ENCODE peak calls at places on chromosomes 11 and 22, in four cellular contexts. M, B, C and P are unnamed samples.

GRCh38 chr11:128632151-128632791 is 44.9 kb upstream of the ETS1 start:
- DNase-seq in M (peak), B (no peak), C (peak), P (no peak)

GRCh38 chr11:4695442-4695841 is 2.2 kb downstream of the OR51E2 start:
- DNase-seq in M (no peak), B (no peak), C (no peak), P (no peak)

GRCh38 chr11:112352907-112353306 is 92.2 kb upstream of the PLET1 start:
- DNase-seq in M (no peak), B (no peak), C (no peak), P (no peak)

GRCh38 chr22:17896552-17896951 is 122.3 kb upstream of the BID start:
- DNase-seq in M (peak), B (no peak), C (no peak), P (no peak)

GRCh38 chr11:91981995-91982394 is 242.6 kb upstream of the FAT3 start:
- DNase-seq in M (no peak), B (no peak), C (no peak), P (no peak)

GRCh38 chr11:117345039-117345438 is 17.4 kb downstream of the CEP164 start:
- DNase-seq in M (no peak), B (no peak), C (no peak), P (no peak)

GRCh38 chr11:19869946-19870589 is 157.4 kb downstream of the NAV2 start:
- DNase-seq in M (no peak), B (no peak), C (no peak), P (no peak)

GRCh38 chr11:92870241-92870826 is 99.1 kb upstream of the MTNR1B start:
- DNase-seq in M (no peak), B (no peak), C (no peak), P (no peak)

GRCh38 chr22:49994361-49995058 is 18.1 kb downstream of the IL17REL start:
- DNase-seq in M (no peak), B (no peak), C (no peak), P (no peak)

GRCh38 chr11:70872950-70873735 is 379.2 kb downstream of the SHANK2 start:
- DNase-seq in M (peak), B (no peak), C (no peak), P (no peak)

GRCh38 chr11:1531961-1532586 is 40.0 kb downstream of the DUSP8 start:
- DNase-seq in M (no peak), B (no peak), C (no peak), P (no peak)

GRCh38 chr22:37560682-37561208 is 465 bp downstream of the CDC42EP1 start:
- DNase-seq in M (no peak), B (peak), C (no peak), P (no peak)

GRCh38 chr11:66282468-66283455 is 4.8 kb downstream of the CNIH2 start:
- DNase-seq in M (peak), B (peak), C (peak), P (peak)

GRCh38 chr11:1559103-1559951 is 12.7 kb downstream of the DUSP8 start:
- DNase-seq in M (peak), B (no peak), C (no peak), P (no peak)

GRCh38 chr22:37784829-37785495 is 22.8 kb upstream of the GCAT start:
- DNase-seq in M (no peak), B (no peak), C (peak), P (no peak)

GRCh38 chr11:122803306-122803705 is 35.0 kb upstream of the CRTAM start:
- DNase-seq in M (no peak), B (no peak), C (no peak), P (no peak)

GRCh38 chr11:122802876-122803275 is 35.4 kb upstream of the CRTAM start:
- DNase-seq in M (no peak), B (no peak), C (no peak), P (no peak)

GRCh38 chr11:122803716-122804115 is 34.6 kb upstream of the CRTAM start:
- DNase-seq in M (no peak), B (no peak), C (no peak), P (no peak)

GRCh38 chr11:122804796-122805195 is 33.5 kb upstream of the CRTAM start:
- DNase-seq in M (no peak), B (no peak), C (no peak), P (no peak)

DNA sequence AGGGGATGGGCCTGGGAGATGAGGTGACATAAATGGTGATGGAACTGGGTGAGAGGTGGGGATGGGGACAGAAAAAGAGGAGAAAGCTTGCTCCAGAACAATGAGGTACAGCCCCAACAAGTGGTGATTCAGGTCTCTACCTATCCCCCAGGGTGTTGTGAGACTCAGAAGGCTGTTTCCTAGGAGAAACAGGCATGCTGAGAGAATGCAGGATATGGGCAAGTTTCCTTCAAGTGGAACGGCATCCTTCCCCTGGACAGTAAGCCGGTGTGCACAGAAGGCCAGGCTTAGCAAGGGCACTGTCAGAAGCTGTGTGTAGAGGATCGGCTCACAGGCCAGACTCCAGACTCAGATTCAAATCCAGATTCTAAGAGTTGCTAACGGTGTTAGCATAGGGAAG is 34.1 kb upstream of the CRTAM start:
- DNase-seq in M (no peak), B (no peak), C (no peak), P (no peak)
- TF ChIP-seq NR2C2 in M (no peak), B (no peak), C (no peak), P (no peak)

GRCh38 chr11:119729581-119730346 is 764 bp upstream of the NECTIN1 start:
- DNase-seq in M (peak), B (no peak), C (no peak), P (no peak)
- TF ChIP-seq NR2C2 in M (no peak), B (no peak), C (no peak), P (no peak)

GRCh38 chr11:101686514-101686913 is 102.7 kb upstream of the TRPC6 start:
- DNase-seq in M (no peak), B (no peak), C (no peak), P (no peak)
- TF ChIP-seq NR2C2 in M (no peak), B (no peak), C (no peak), P (no peak)

DNA sequence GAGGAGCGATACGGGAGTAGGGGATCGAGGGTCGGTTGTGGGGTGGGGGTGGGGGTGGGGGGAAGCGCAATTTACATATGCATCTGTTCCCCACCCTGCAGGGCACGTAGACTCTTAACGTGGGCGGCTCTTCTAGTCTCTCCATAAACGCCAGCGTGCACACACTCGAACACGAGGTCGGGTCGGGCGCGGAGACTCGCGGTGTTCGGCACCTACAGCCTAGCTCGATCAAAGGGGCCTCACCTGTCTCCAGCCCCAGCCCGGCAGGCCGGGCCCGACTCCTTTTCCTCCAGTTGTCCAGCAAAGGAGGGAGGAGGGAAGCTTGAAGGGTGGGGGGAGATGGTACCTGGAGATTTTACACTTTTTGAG is 535 bp downstream of the DCUN1D5 start:
- DNase-seq in M (peak), B (no peak), C (peak), P (no peak)
- TF ChIP-seq NR2C2 in M (no peak), B (no peak), C (no peak), P (no peak)